ENCODE peak calls at places on chromosomes 4 and X, in seven cellular contexts. One of them, this sample, is unnamed.

GRCh38 chrX:10597871-10598270 is 22.5 kb downstream of the MID1 start:
- DNase-seq in amniotic stem cell: no peak
- DNase-seq in psoas muscle: no peak
- DNase-seq in RWPE1: no peak
- DNase-seq in T-helper 2 cell: no peak
- DNase-seq in D341Med: no peak
- DNase-seq in stimulated activated CD8-positive, alpha-beta memory T cell treated with anti-CD3 and anti-CD28 coated beads, Interleukin-2, amount 100 ng/mL, for 1 hour: no peak
- DNase-seq in this sample: peak; percentile 47

GRCh38 chrX:136250191-136251041 is 784 bp downstream of the MAP7D3 start:
- DNase-seq in amniotic stem cell: no peak
- DNase-seq in psoas muscle: peak; percentile 15
- DNase-seq in RWPE1: peak; percentile 10
- DNase-seq in T-helper 2 cell: no peak
- DNase-seq in D341Med: peak; percentile 58
- DNase-seq in stimulated activated CD8-positive, alpha-beta memory T cell treated with anti-CD3 and anti-CD28 coated beads, Interleukin-2, amount 100 ng/mL, for 1 hour: peak; percentile 8
- DNase-seq in this sample: peak; percentile 18

GRCh38 chr4:95190751-95191436 is 357.9 kb downstream of the UNC5C start:
- DNase-seq in amniotic stem cell: no peak
- DNase-seq in psoas muscle: no peak
- DNase-seq in RWPE1: no peak
- DNase-seq in T-helper 2 cell: no peak
- DNase-seq in D341Med: no peak
- DNase-seq in stimulated activated CD8-positive, alpha-beta memory T cell treated with anti-CD3 and anti-CD28 coated beads, Interleukin-2, amount 100 ng/mL, for 1 hour: no peak
- DNase-seq in this sample: peak; percentile 93

GRCh38 chrX:49972313-49972712 is 49.9 kb downstream of the CLCN5 start:
- DNase-seq in amniotic stem cell: no peak
- DNase-seq in psoas muscle: no peak
- DNase-seq in RWPE1: no peak
- DNase-seq in T-helper 2 cell: no peak
- DNase-seq in D341Med: no peak
- DNase-seq in stimulated activated CD8-positive, alpha-beta memory T cell treated with anti-CD3 and anti-CD28 coated beads, Interleukin-2, amount 100 ng/mL, for 1 hour: no peak
- DNase-seq in this sample: no peak

GRCh38 chr4:185880571-185880970 is 68.6 kb upstream of the SORBS2 start:
- DNase-seq in amniotic stem cell: no peak
- DNase-seq in psoas muscle: no peak
- DNase-seq in RWPE1: no peak
- DNase-seq in T-helper 2 cell: no peak
- DNase-seq in D341Med: no peak
- DNase-seq in stimulated activated CD8-positive, alpha-beta memory T cell treated with anti-CD3 and anti-CD28 coated beads, Interleukin-2, amount 100 ng/mL, for 1 hour: no peak
- DNase-seq in this sample: no peak

GRCh38 chrX:74535633-74536141 is 78.7 kb downstream of the RLIM start:
- DNase-seq in amniotic stem cell: no peak
- DNase-seq in psoas muscle: peak; percentile 77
- DNase-seq in RWPE1: peak; percentile 75
- DNase-seq in T-helper 2 cell: peak; percentile 7
- DNase-seq in D341Med: peak; percentile 42
- DNase-seq in stimulated activated CD8-positive, alpha-beta memory T cell treated with anti-CD3 and anti-CD28 coated beads, Interleukin-2, amount 100 ng/mL, for 1 hour: no peak
- DNase-seq in this sample: peak; percentile 6

GRCh38 chrX:148135738-148136137 is 154.6 kb downstream of the FMR1NB start:
- DNase-seq in amniotic stem cell: no peak
- DNase-seq in psoas muscle: no peak
- DNase-seq in RWPE1: peak; percentile 8
- DNase-seq in T-helper 2 cell: no peak
- DNase-seq in D341Med: no peak
- DNase-seq in stimulated activated CD8-positive, alpha-beta memory T cell treated with anti-CD3 and anti-CD28 coated beads, Interleukin-2, amount 100 ng/mL, for 1 hour: no peak
- DNase-seq in this sample: no peak

GRCh38 chr4:105474110-105474518 is 252 bp upstream of the PPA2 start:
- DNase-seq in amniotic stem cell: peak; percentile 74
- DNase-seq in psoas muscle: peak; percentile 89
- DNase-seq in RWPE1: peak; percentile 85
- DNase-seq in T-helper 2 cell: no peak
- DNase-seq in D341Med: peak; percentile 96
- DNase-seq in stimulated activated CD8-positive, alpha-beta memory T cell treated with anti-CD3 and anti-CD28 coated beads, Interleukin-2, amount 100 ng/mL, for 1 hour: no peak
- DNase-seq in this sample: no peak

GRCh38 chrX:16319929-16320328 is 152.6 kb downstream of the MAGEB17 start:
- DNase-seq in amniotic stem cell: no peak
- DNase-seq in psoas muscle: no peak
- DNase-seq in RWPE1: no peak
- DNase-seq in T-helper 2 cell: no peak
- DNase-seq in D341Med: no peak
- DNase-seq in stimulated activated CD8-positive, alpha-beta memory T cell treated with anti-CD3 and anti-CD28 coated beads, Interleukin-2, amount 100 ng/mL, for 1 hour: no peak
- DNase-seq in this sample: no peak

GRCh38 chr4:96063639-96064038 is 223.7 kb downstream of the PDHA2 start:
- DNase-seq in amniotic stem cell: no peak
- DNase-seq in psoas muscle: no peak
- DNase-seq in RWPE1: no peak
- DNase-seq in T-helper 2 cell: no peak
- DNase-seq in D341Med: no peak
- DNase-seq in stimulated activated CD8-positive, alpha-beta memory T cell treated with anti-CD3 and anti-CD28 coated beads, Interleukin-2, amount 100 ng/mL, for 1 hour: no peak
- DNase-seq in this sample: no peak

GRCh38 chrX:107826286-107827136 is 845 bp downstream of the MID2 start:
- DNase-seq in amniotic stem cell: no peak
- DNase-seq in psoas muscle: peak; percentile 47
- DNase-seq in RWPE1: peak; percentile 11
- DNase-seq in T-helper 2 cell: peak; percentile 18
- DNase-seq in D341Med: peak; percentile 68
- DNase-seq in stimulated activated CD8-positive, alpha-beta memory T cell treated with anti-CD3 and anti-CD28 coated beads, Interleukin-2, amount 100 ng/mL, for 1 hour: peak; percentile 10
- DNase-seq in this sample: peak; percentile 28

GRCh38 chrX:644304-645023 is 13.9 kb downstream of the SHOX start:
- DNase-seq in amniotic stem cell: no peak
- DNase-seq in psoas muscle: no peak
- DNase-seq in RWPE1: no peak
- DNase-seq in T-helper 2 cell: no peak
- DNase-seq in D341Med: no peak
- DNase-seq in stimulated activated CD8-positive, alpha-beta memory T cell treated with anti-CD3 and anti-CD28 coated beads, Interleukin-2, amount 100 ng/mL, for 1 hour: no peak
- DNase-seq in this sample: no peak

GRCh38 chr4:24701683-24702082 is 93.7 kb upstream of the SOD3 start:
- DNase-seq in amniotic stem cell: no peak
- DNase-seq in psoas muscle: no peak
- DNase-seq in RWPE1: no peak
- DNase-seq in T-helper 2 cell: no peak
- DNase-seq in D341Med: no peak
- DNase-seq in stimulated activated CD8-positive, alpha-beta memory T cell treated with anti-CD3 and anti-CD28 coated beads, Interleukin-2, amount 100 ng/mL, for 1 hour: no peak
- DNase-seq in this sample: no peak

GRCh38 chr4:81595287-81595686 is 123.6 kb upstream of the RASGEF1B start:
- DNase-seq in amniotic stem cell: no peak
- DNase-seq in psoas muscle: no peak
- DNase-seq in RWPE1: no peak
- DNase-seq in T-helper 2 cell: no peak
- DNase-seq in D341Med: no peak
- DNase-seq in stimulated activated CD8-positive, alpha-beta memory T cell treated with anti-CD3 and anti-CD28 coated beads, Interleukin-2, amount 100 ng/mL, for 1 hour: no peak
- DNase-seq in this sample: no peak

GRCh38 chr4:122764808-122765189 is 32.3 kb downstream of the BBS12 start:
- DNase-seq in amniotic stem cell: peak; percentile 76
- DNase-seq in psoas muscle: no peak
- DNase-seq in RWPE1: peak; percentile 30
- DNase-seq in T-helper 2 cell: no peak
- DNase-seq in D341Med: no peak
- DNase-seq in stimulated activated CD8-positive, alpha-beta memory T cell treated with anti-CD3 and anti-CD28 coated beads, Interleukin-2, amount 100 ng/mL, for 1 hour: no peak
- DNase-seq in this sample: no peak

GRCh38 chr4:141046255-141046654 is 87.0 kb downstream of the RNF150 start:
- DNase-seq in amniotic stem cell: peak; percentile 88
- DNase-seq in psoas muscle: no peak
- DNase-seq in RWPE1: peak; percentile 59
- DNase-seq in T-helper 2 cell: no peak
- DNase-seq in D341Med: no peak
- DNase-seq in stimulated activated CD8-positive, alpha-beta memory T cell treated with anti-CD3 and anti-CD28 coated beads, Interleukin-2, amount 100 ng/mL, for 1 hour: no peak
- DNase-seq in this sample: no peak

GRCh38 chr4:82906469-82906868 is 5.9 kb downstream of the THAP9 start:
- DNase-seq in amniotic stem cell: no peak
- DNase-seq in psoas muscle: no peak
- DNase-seq in RWPE1: no peak
- DNase-seq in T-helper 2 cell: no peak
- DNase-seq in D341Med: no peak
- DNase-seq in stimulated activated CD8-positive, alpha-beta memory T cell treated with anti-CD3 and anti-CD28 coated beads, Interleukin-2, amount 100 ng/mL, for 1 hour: no peak
- DNase-seq in this sample: no peak

GRCh38 chr4:82017680-82018079 is 356.1 kb downstream of the HNRNPD start:
- DNase-seq in amniotic stem cell: peak; percentile 4
- DNase-seq in psoas muscle: no peak
- DNase-seq in RWPE1: peak; percentile 35
- DNase-seq in T-helper 2 cell: no peak
- DNase-seq in D341Med: no peak
- DNase-seq in stimulated activated CD8-positive, alpha-beta memory T cell treated with anti-CD3 and anti-CD28 coated beads, Interleukin-2, amount 100 ng/mL, for 1 hour: no peak
- DNase-seq in this sample: no peak

GRCh38 chrX:13535371-13535770 is 34.0 kb upstream of the EGFL6 start:
- DNase-seq in amniotic stem cell: no peak
- DNase-seq in psoas muscle: no peak
- DNase-seq in RWPE1: no peak
- DNase-seq in T-helper 2 cell: no peak
- DNase-seq in D341Med: no peak
- DNase-seq in stimulated activated CD8-positive, alpha-beta memory T cell treated with anti-CD3 and anti-CD28 coated beads, Interleukin-2, amount 100 ng/mL, for 1 hour: no peak
- DNase-seq in this sample: no peak

GRCh38 chr4:8646296-8647093 is 53.9 kb downstream of the CPZ start:
- DNase-seq in amniotic stem cell: no peak
- DNase-seq in psoas muscle: no peak
- DNase-seq in RWPE1: no peak
- DNase-seq in T-helper 2 cell: no peak
- DNase-seq in D341Med: peak; percentile 11
- DNase-seq in stimulated activated CD8-positive, alpha-beta memory T cell treated with anti-CD3 and anti-CD28 coated beads, Interleukin-2, amount 100 ng/mL, for 1 hour: no peak
- DNase-seq in this sample: no peak

GRCh38 chr4:139676913-139677585 is 11.4 kb downstream of the MGST2 start:
- DNase-seq in amniotic stem cell: no peak
- DNase-seq in psoas muscle: no peak
- DNase-seq in RWPE1: no peak
- DNase-seq in T-helper 2 cell: no peak
- DNase-seq in D341Med: no peak
- DNase-seq in stimulated activated CD8-positive, alpha-beta memory T cell treated with anti-CD3 and anti-CD28 coated beads, Interleukin-2, amount 100 ng/mL, for 1 hour: no peak
- DNase-seq in this sample: no peak

This sample was measured in BE2C.